ENCODE peak calls at places on chromosomes 12 and 14, in five cellular contexts. S, N, R, T and D are unnamed samples.

GRCh38 chr14:94550041-94550440 is 11.2 kb upstream of the SERPINA4 start:
- DNase-seq in S (no peak), N (no peak), R (no peak), T (peak), D (no peak)

GRCh38 chr12:72543777-72544467 is 271.8 kb downstream of the TRHDE start:
- DNase-seq in S (no peak), N (no peak), R (no peak), T (no peak), D (no peak)

GRCh38 chr14:104660597-104660996 is 28.8 kb upstream of the INF2 start:
- DNase-seq in S (no peak), N (peak), R (no peak), T (no peak), D (no peak)

GRCh38 chr12:5889381-5890047 is 55.5 kb downstream of the ANO2 start:
- DNase-seq in S (no peak), N (peak), R (peak), T (peak), D (no peak)

GRCh38 chr12:96047621-96048211 is 12.3 kb upstream of the LTA4H start:
- DNase-seq in S (peak), N (peak), R (no peak), T (no peak), D (no peak)

GRCh38 chr14:55752580-55753365 is 172.8 kb downstream of the KTN1 start:
- DNase-seq in S (peak), N (no peak), R (no peak), T (peak), D (peak)

GRCh38 chr12:32312049-32312670 is 87.2 kb upstream of the FGD4 start:
- DNase-seq in S (peak), N (peak), R (peak), T (peak), D (peak)

GRCh38 chr12:89663577-89664357 is 44.9 kb downstream of the ATP2B1 start:
- DNase-seq in S (peak), N (peak), R (no peak), T (no peak), D (no peak)

GRCh38 chr14:65012353-65012752 is 25.7 kb downstream of the FNTB start:
- DNase-seq in S (no peak), N (no peak), R (no peak), T (no peak), D (no peak)

GRCh38 chr12:89439946-89440345 is 84.7 kb downstream of the GALNT4 start:
- DNase-seq in S (peak), N (no peak), R (no peak), T (no peak), D (no peak)

GRCh38 chr12:48712209-48712608 is 4.3 kb downstream of the CCNT1 start:
- DNase-seq in S (no peak), N (no peak), R (no peak), T (no peak), D (no peak)

GRCh38 chr12:48717252-48717695 is 767 bp upstream of the CCNT1 start:
- DNase-seq in S (peak), N (peak), R (no peak), T (peak), D (no peak)

GRCh38 chr12:48716168-48716492 is 377 bp downstream of the CCNT1 start:
- DNase-seq in S (no peak), N (no peak), R (peak), T (no peak), D (no peak)

GRCh38 chr12:48716493-48717251 is at the start of gene CCNT1:
- DNase-seq in S (peak), N (peak), R (peak), T (peak), D (peak)
- TF ChIP-seq CTCF in S (peak), N (no peak), R (no peak), T (no peak), D (no peak)

DNA sequence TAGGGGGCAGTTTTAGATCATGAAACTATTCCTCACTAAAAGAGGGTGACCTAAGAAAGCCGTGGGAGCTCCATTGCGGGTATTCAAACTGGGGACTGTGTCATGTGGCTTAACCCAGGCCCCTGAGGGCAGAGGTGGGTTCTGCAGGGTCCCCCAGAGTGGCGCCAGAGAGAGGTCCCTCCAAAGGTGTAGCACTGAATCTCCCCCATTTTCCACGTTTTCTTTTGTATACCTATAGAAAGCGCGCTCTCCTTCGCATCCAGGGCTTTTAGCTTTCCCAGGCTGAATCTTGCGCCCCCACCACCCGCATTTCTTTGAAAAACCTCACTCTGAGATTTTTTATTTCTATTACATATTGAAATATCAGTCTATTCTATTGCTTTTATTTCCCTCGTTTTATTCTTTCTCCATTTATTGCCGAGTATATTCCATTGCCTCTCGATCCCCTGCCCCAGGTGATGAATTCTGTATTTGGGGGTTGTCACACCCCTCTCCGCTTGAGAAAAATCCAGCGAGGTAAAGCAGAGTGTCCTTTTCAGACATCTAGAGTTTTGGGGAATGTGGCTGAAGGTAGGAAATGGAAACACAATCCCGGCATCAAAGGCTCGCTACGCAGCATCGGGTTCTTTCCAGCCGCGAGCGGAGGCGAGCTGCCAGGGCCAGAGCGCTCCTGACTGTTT is 895 bp upstream of the HOXC13 start:
- DNase-seq in S (no peak), N (no peak), R (no peak), T (no peak), D (no peak)
- H3K4me3 ChIP-seq in S (no peak), N (no peak), R (peak), T (peak), D (peak)

DNA sequence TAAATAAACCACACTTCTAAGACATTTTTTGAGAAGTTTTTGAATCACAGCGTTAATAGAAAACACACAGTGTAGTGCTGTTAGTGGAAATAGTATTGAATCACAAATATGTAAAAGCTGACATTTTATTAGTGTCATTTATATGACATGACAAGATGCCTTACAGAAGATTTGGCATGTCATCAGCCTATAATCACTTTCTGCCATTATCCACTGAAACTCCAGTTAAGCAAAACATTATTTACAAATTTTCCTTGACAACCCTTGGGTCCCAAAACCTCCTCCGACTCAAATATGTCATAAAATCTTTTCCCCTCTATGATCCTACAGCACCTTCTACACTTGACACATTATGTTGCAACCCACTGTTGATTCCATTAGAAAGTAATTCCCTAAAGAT is 376.9 kb upstream of the LRFN5 start:
- DNase-seq in S (no peak), N (no peak), R (no peak), T (no peak), D (no peak)
- TF ChIP-seq CTCF in S (no peak), N (no peak), R (no peak), T (no peak), D (no peak)

GRCh38 chr12:10366875-10367274 is 23.0 kb downstream of the KLRK1 start:
- DNase-seq in S (peak), N (peak), R (no peak), T (no peak), D (no peak)

GRCh38 chr12:10363665-10363921 is 26.2 kb downstream of the KLRK1 start:
- DNase-seq in S (no peak), N (no peak), R (no peak), T (no peak), D (no peak)

GRCh38 chr12:10363922-10364838 is 25.7 kb downstream of the KLRK1 start:
- DNase-seq in S (peak), N (peak), R (peak), T (no peak), D (no peak)

GRCh38 chr12:10364839-10365681 is 24.8 kb downstream of the KLRK1 start:
- DNase-seq in S (peak), N (peak), R (peak), T (peak), D (peak)

GRCh38 chr12:10365716-10366433 is 24.0 kb downstream of the KLRK1 start:
- DNase-seq in S (peak), N (peak), R (no peak), T (no peak), D (no peak)
- H3K4me3 ChIP-seq in S (peak), N (peak), R (peak), T (peak), D (peak)

GRCh38 chr12:88052686-88053085 is 23.5 kb upstream of the C12orf50 start:
- DNase-seq in S (peak), N (peak), R (peak), T (peak), D (no peak)
- TF ChIP-seq CTCF in S (peak), N (peak), R (peak), T (peak), D (peak)

DNA sequence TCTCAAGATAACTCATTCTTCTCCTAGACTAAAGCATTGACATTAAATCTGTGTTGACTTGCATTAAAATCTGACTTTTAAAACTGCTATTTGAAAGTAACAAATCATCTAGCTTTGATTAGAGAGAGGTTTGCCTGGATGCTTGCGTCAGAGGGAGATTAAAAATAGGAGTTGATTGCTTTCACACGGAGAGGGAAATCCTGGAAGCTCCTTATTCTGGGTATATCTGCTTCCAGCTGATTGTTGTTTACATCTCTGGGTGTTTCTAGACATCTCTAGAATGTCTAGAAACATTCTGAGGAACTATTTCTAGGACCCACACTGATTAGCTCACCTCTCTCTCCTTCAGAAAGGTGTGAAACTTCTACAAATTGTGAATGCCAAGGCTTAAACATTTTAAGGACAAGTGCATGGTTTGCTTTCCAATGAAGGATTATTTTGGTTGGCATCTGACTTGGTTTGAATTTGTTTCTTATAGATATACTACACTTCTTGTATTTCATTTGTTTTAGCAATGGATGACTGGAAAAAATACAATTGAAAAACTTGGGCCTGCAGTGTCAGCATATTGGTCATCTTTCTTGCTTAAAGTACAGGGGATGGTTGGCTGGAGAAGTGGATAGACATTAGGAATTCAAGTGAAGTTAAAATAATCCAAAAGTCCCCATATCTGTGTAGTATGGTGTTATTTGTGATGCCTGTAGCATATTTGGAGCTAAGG is 2.1 kb downstream of the DIP2B start:
- DNase-seq in S (peak), N (no peak), R (no peak), T (no peak), D (no peak)
- H3K4me3 ChIP-seq in S (peak), N (peak), R (peak), T (peak), D (no peak)

DNA sequence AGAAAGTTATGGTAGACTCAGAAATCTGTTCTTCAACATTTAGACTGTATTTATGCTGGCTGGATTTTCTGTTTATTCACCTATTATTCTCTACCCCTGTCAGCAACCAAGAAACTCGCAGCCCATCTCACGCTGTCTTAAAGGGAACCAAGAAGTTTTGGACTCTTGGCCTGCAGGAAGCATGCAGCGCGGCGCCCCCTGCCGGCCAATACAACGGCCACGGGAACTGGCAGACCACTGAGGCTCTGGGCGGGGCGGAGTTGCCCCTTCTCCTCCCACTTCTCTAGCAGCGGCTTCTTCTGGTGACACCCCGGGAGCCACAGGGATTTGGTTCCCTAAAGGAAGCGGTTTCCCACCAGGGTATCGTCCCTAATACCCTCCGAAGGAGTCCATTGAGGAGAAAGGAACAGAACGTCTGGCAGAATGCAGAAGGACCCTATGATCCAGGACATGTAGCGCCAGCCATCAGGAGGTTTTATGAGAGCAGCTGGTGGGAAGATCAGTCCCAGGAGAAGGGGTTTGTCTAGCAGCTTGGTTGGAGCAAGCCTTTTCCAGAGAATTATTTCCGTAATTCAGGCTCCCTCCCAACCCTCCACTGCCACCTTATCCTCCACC is 21.0 kb upstream of the RNASE2 start:
- DNase-seq in S (peak), N (no peak), R (peak), T (peak), D (peak)
- TF ChIP-seq CTCF in S (peak), N (peak), R (no peak), T (peak), D (peak)

GRCh38 chr12:126219654-126220279 is 1154.5 kb downstream of the AACS start:
- DNase-seq in S (peak), N (no peak), R (no peak), T (no peak), D (no peak)
- H3K4me3 ChIP-seq in S (no peak), N (no peak), R (no peak), T (no peak), D (no peak)

GRCh38 chr14:99754141-99755067 is 38.8 kb upstream of the EML1 start:
- DNase-seq in S (peak), N (no peak), R (no peak), T (no peak), D (no peak)

GRCh38 chr14:99752486-99753121 is 40.6 kb upstream of the EML1 start:
- DNase-seq in S (peak), N (peak), R (no peak), T (no peak), D (no peak)

GRCh38 chr14:99755068-99755405 is 38.2 kb upstream of the EML1 start:
- DNase-seq in S (no peak), N (no peak), R (no peak), T (no peak), D (no peak)

GRCh38 chr14:99751539-99752485 is 41.4 kb upstream of the EML1 start:
- DNase-seq in S (no peak), N (no peak), R (no peak), T (no peak), D (no peak)

DNA sequence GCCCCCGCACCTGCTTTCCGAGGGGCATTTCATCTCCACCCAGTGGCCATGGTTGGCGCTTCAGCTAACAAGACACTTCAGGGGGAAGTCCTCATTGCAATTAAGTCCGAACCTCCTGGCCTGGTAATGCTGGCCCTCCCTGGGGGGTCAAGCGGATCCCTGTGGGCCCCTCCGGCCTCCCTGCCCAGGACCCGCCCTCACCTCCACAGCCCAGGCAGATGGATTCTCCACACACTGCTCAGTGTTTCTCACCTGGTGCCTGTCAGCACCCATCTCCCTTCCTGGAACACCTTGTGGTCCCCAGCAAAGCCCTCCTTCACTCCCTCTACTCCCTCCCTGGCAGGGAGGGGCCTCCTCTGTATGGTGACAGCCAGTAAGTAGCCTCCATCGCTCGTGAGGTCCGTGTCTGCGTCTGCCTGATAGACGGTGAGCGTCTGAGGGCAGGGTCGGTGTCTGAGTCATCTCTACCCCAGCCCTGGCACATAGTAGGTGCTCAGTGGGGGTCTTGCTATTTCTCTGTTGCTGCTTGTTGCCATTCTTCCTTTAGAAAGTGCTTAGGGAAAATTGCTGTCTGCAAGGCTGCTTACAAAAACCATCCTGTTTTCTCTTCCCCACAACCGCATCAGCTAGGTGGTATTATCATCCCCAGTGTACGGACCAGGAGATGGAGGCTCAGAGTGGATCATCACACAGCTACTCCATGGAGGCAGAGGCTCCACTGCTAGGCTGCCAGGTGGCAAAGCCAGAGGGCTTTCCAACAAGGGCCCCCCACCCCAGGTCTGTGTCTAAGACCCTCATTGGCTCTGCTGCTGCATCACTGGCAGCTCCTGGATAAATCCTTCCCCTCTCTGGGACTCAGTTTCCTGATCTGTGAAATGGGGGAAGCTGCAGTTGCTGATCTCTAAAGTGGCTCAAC is 39.7 kb upstream of the EML1 start:
- DNase-seq in S (no peak), N (no peak), R (no peak), T (peak), D (no peak)
- TF ChIP-seq CTCF in S (peak), N (no peak), R (no peak), T (peak), D (no peak)

GRCh38 chr12:47317182-47317915 is 237.6 kb upstream of the AMIGO2 start:
- DNase-seq in S (no peak), N (no peak), R (no peak), T (no peak), D (no peak)
- H3K4me3 ChIP-seq in S (no peak), N (no peak), R (no peak), T (no peak), D (no peak)